ENCODE peak calls at places on chromosomes 5 and 9, in ten cellular contexts. One of them, this sample, is unnamed.

GRCh38 chr9:127862075-127863011 is 7.9 kb upstream of the ENG start:
- DNase-seq in transverse colon: peak
- DNase-seq in Peyer's patch: peak
- DNase-seq in cardiac fibroblast: peak
- DNase-seq in left ventricle myocardium inferior: peak
- DNase-seq in pancreas: no peak
- DNase-seq in body of pancreas: no peak
- DNase-seq in right atrium auricular region: peak
- DNase-seq in A549: no peak
- DNase-seq in SK-N-MC: no peak
- DNase-seq in this sample: peak

GRCh38 chr5:177098103-177098771 is 11.5 kb downstream of the FGFR4 start:
- DNase-seq in transverse colon: no peak
- DNase-seq in Peyer's patch: no peak
- DNase-seq in cardiac fibroblast: peak
- DNase-seq in left ventricle myocardium inferior: peak
- DNase-seq in pancreas: no peak
- DNase-seq in body of pancreas: no peak
- DNase-seq in right atrium auricular region: no peak
- DNase-seq in A549: no peak
- DNase-seq in SK-N-MC: no peak
- DNase-seq in this sample: peak

GRCh38 chr9:23438299-23438907 is 387.6 kb downstream of the ELAVL2 start:
- DNase-seq in transverse colon: no peak
- DNase-seq in Peyer's patch: no peak
- DNase-seq in cardiac fibroblast: no peak
- DNase-seq in left ventricle myocardium inferior: no peak
- DNase-seq in pancreas: no peak
- DNase-seq in body of pancreas: no peak
- DNase-seq in right atrium auricular region: no peak
- DNase-seq in A549: no peak
- DNase-seq in SK-N-MC: no peak
- DNase-seq in this sample: no peak

GRCh38 chr5:42641321-42642005 is 115.2 kb upstream of the CCDC152 start:
- DNase-seq in transverse colon: no peak
- DNase-seq in Peyer's patch: no peak
- DNase-seq in cardiac fibroblast: no peak
- DNase-seq in left ventricle myocardium inferior: no peak
- DNase-seq in pancreas: no peak
- DNase-seq in body of pancreas: no peak
- DNase-seq in right atrium auricular region: no peak
- DNase-seq in A549: no peak
- DNase-seq in SK-N-MC: no peak
- DNase-seq in this sample: no peak

GRCh38 chr5:125661584-125661983 is 761.6 kb upstream of the GRAMD2B start:
- DNase-seq in transverse colon: no peak
- DNase-seq in Peyer's patch: no peak
- DNase-seq in cardiac fibroblast: no peak
- DNase-seq in left ventricle myocardium inferior: no peak
- DNase-seq in pancreas: no peak
- DNase-seq in body of pancreas: no peak
- DNase-seq in right atrium auricular region: no peak
- DNase-seq in A549: no peak
- DNase-seq in SK-N-MC: no peak
- DNase-seq in this sample: no peak

GRCh38 chr9:84697494-84698114 is 28.1 kb downstream of the NTRK2 start:
- DNase-seq in transverse colon: peak
- DNase-seq in Peyer's patch: peak
- DNase-seq in cardiac fibroblast: peak
- DNase-seq in left ventricle myocardium inferior: peak
- DNase-seq in pancreas: peak
- DNase-seq in body of pancreas: peak
- DNase-seq in right atrium auricular region: no peak
- DNase-seq in A549: peak
- DNase-seq in SK-N-MC: no peak
- DNase-seq in this sample: peak

GRCh38 chr5:109989161-109989560 is 299.4 kb downstream of the MAN2A1 start:
- DNase-seq in transverse colon: no peak
- DNase-seq in Peyer's patch: no peak
- DNase-seq in cardiac fibroblast: no peak
- DNase-seq in left ventricle myocardium inferior: no peak
- DNase-seq in pancreas: no peak
- DNase-seq in body of pancreas: no peak
- DNase-seq in right atrium auricular region: no peak
- DNase-seq in A549: no peak
- DNase-seq in SK-N-MC: no peak
- DNase-seq in this sample: no peak

GRCh38 chr5:149485655-149486615 is 65.3 kb downstream of the CSNK1A1 start:
- DNase-seq in transverse colon: peak
- DNase-seq in Peyer's patch: peak
- DNase-seq in cardiac fibroblast: peak
- DNase-seq in left ventricle myocardium inferior: peak
- DNase-seq in pancreas: no peak
- DNase-seq in body of pancreas: peak
- DNase-seq in right atrium auricular region: peak
- DNase-seq in A549: peak
- DNase-seq in SK-N-MC: no peak
- DNase-seq in this sample: peak

GRCh38 chr9:105413486-105414068 is 34.3 kb upstream of the FSD1L start:
- DNase-seq in transverse colon: peak
- DNase-seq in Peyer's patch: no peak
- DNase-seq in cardiac fibroblast: peak
- DNase-seq in left ventricle myocardium inferior: no peak
- DNase-seq in pancreas: no peak
- DNase-seq in body of pancreas: peak
- DNase-seq in right atrium auricular region: no peak
- DNase-seq in A549: peak
- DNase-seq in SK-N-MC: no peak
- DNase-seq in this sample: no peak

GRCh38 chr9:105757496-105758251 is 63.3 kb downstream of the TMEM38B start:
- DNase-seq in transverse colon: no peak
- DNase-seq in Peyer's patch: no peak
- DNase-seq in cardiac fibroblast: peak
- DNase-seq in left ventricle myocardium inferior: no peak
- DNase-seq in pancreas: no peak
- DNase-seq in body of pancreas: no peak
- DNase-seq in right atrium auricular region: no peak
- DNase-seq in A549: no peak
- DNase-seq in SK-N-MC: no peak
- DNase-seq in this sample: no peak

GRCh38 chr9:18554244-18554643 is 80.3 kb downstream of the ADAMTSL1 start:
- DNase-seq in transverse colon: no peak
- DNase-seq in Peyer's patch: no peak
- DNase-seq in cardiac fibroblast: no peak
- DNase-seq in left ventricle myocardium inferior: no peak
- DNase-seq in pancreas: no peak
- DNase-seq in body of pancreas: no peak
- DNase-seq in right atrium auricular region: no peak
- DNase-seq in A549: no peak
- DNase-seq in SK-N-MC: no peak
- DNase-seq in this sample: no peak

GRCh38 chr9:6829027-6829426 is 71.3 kb downstream of the KDM4C start:
- DNase-seq in transverse colon: no peak
- DNase-seq in Peyer's patch: no peak
- DNase-seq in cardiac fibroblast: no peak
- DNase-seq in left ventricle myocardium inferior: no peak
- DNase-seq in pancreas: no peak
- DNase-seq in body of pancreas: no peak
- DNase-seq in right atrium auricular region: no peak
- DNase-seq in A549: peak
- DNase-seq in SK-N-MC: no peak
- DNase-seq in this sample: no peak

GRCh38 chr5:116573617-116574431 is 799 bp downstream of the SEMA6A start:
- DNase-seq in transverse colon: peak
- DNase-seq in Peyer's patch: peak
- DNase-seq in cardiac fibroblast: peak
- DNase-seq in left ventricle myocardium inferior: peak
- DNase-seq in pancreas: peak
- DNase-seq in body of pancreas: peak
- DNase-seq in right atrium auricular region: no peak
- DNase-seq in A549: peak
- DNase-seq in SK-N-MC: no peak
- DNase-seq in this sample: peak

GRCh38 chr9:136145580-136145979 is 26.9 kb upstream of the TMEM250 start:
- DNase-seq in transverse colon: no peak
- DNase-seq in Peyer's patch: no peak
- DNase-seq in cardiac fibroblast: no peak
- DNase-seq in left ventricle myocardium inferior: no peak
- DNase-seq in pancreas: no peak
- DNase-seq in body of pancreas: no peak
- DNase-seq in right atrium auricular region: no peak
- DNase-seq in A549: no peak
- DNase-seq in SK-N-MC: no peak
- DNase-seq in this sample: no peak

GRCh38 chr9:111615928-111616327 is 15.2 kb upstream of the DNAJC25 start:
- DNase-seq in transverse colon: no peak
- DNase-seq in Peyer's patch: no peak
- DNase-seq in cardiac fibroblast: no peak
- DNase-seq in left ventricle myocardium inferior: no peak
- DNase-seq in pancreas: no peak
- DNase-seq in body of pancreas: no peak
- DNase-seq in right atrium auricular region: no peak
- DNase-seq in A549: no peak
- DNase-seq in SK-N-MC: no peak
- DNase-seq in this sample: no peak

GRCh38 chr9:29211681-29212589 is 1638.7 kb upstream of the C9orf72 start:
- DNase-seq in transverse colon: peak
- DNase-seq in Peyer's patch: peak
- DNase-seq in cardiac fibroblast: peak
- DNase-seq in left ventricle myocardium inferior: no peak
- DNase-seq in pancreas: peak
- DNase-seq in body of pancreas: peak
- DNase-seq in right atrium auricular region: no peak
- DNase-seq in A549: peak
- DNase-seq in SK-N-MC: no peak
- DNase-seq in this sample: peak

DNA sequence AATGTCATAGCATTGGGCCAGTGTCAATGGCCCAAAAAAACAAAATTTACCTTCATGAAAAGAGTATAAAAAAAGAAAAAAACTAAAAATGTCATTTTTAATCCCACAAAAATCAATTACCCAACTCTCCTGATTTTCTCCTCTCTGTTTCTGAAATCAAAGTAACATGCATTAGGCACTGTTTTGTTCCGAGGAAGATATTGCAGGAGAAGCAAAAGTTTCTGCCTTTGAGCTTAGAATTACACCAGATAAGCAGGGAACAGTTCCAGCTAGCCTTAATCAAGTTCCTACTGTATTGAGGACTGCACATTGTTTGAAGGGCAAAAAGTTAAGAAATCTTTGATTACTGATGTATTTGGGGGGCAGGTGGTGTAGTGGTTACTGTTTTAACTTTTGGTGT is 1.1 kb upstream of the PRKAA1 start:
- DNase-seq in transverse colon: no peak
- DNase-seq in Peyer's patch: no peak
- DNase-seq in cardiac fibroblast: peak
- DNase-seq in left ventricle myocardium inferior: no peak
- DNase-seq in pancreas: no peak
- DNase-seq in body of pancreas: no peak
- DNase-seq in right atrium auricular region: no peak
- DNase-seq in A549: no peak
- DNase-seq in SK-N-MC: no peak
- DNase-seq in this sample: no peak
- H3K4me3 ChIP-seq in transverse colon: no peak
- H3K4me3 ChIP-seq in Peyer's patch: no peak
- H3K4me3 ChIP-seq in cardiac fibroblast: peak
- H3K4me3 ChIP-seq in left ventricle myocardium inferior: peak
- H3K4me3 ChIP-seq in pancreas: no peak
- H3K4me3 ChIP-seq in body of pancreas: no peak
- H3K4me3 ChIP-seq in right atrium auricular region: no peak
- H3K4me3 ChIP-seq in A549: peak
- H3K4me3 ChIP-seq in SK-N-MC: peak
- H3K4me3 ChIP-seq in this sample: peak

DNA sequence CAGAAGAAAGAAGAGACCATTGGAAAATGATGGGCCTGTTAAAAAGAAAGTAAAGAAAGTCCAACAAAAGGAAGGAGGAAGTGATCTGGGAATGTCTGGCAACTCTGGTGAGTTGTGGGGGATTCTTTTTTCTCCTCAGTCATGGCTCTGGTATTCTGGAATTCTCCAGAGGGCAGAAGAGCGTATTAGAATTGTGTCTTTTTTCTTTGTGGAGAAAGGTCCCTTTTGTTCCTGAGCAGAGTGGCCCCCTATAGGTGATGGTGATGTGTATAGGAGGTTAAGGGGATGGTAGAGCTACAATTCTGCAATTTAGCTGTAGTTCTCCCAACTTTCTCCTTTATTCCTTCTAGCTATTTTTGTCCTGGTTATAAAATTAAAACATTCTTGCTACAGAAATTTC is 1.6 kb upstream of the DHFR start:
- DNase-seq in transverse colon: no peak
- DNase-seq in Peyer's patch: no peak
- DNase-seq in cardiac fibroblast: no peak
- DNase-seq in left ventricle myocardium inferior: no peak
- DNase-seq in pancreas: no peak
- DNase-seq in body of pancreas: no peak
- DNase-seq in right atrium auricular region: no peak
- DNase-seq in A549: peak
- DNase-seq in SK-N-MC: no peak
- DNase-seq in this sample: no peak
- H3K4me3 ChIP-seq in transverse colon: no peak
- H3K4me3 ChIP-seq in Peyer's patch: no peak
- H3K4me3 ChIP-seq in cardiac fibroblast: no peak
- H3K4me3 ChIP-seq in left ventricle myocardium inferior: no peak
- H3K4me3 ChIP-seq in pancreas: no peak
- H3K4me3 ChIP-seq in body of pancreas: no peak
- H3K4me3 ChIP-seq in right atrium auricular region: no peak
- H3K4me3 ChIP-seq in A549: no peak
- H3K4me3 ChIP-seq in SK-N-MC: no peak
- H3K4me3 ChIP-seq in this sample: no peak

GRCh38 chr9:78298046-78298511 is 1.2 kb downstream of the PSAT1 start:
- DNase-seq in transverse colon: no peak
- DNase-seq in Peyer's patch: no peak
- DNase-seq in cardiac fibroblast: no peak
- DNase-seq in left ventricle myocardium inferior: no peak
- DNase-seq in pancreas: no peak
- DNase-seq in body of pancreas: no peak
- DNase-seq in right atrium auricular region: peak
- DNase-seq in A549: no peak
- DNase-seq in SK-N-MC: no peak
- DNase-seq in this sample: peak
- H3K4me3 ChIP-seq in transverse colon: no peak
- H3K4me3 ChIP-seq in Peyer's patch: peak
- H3K4me3 ChIP-seq in cardiac fibroblast: peak
- H3K4me3 ChIP-seq in left ventricle myocardium inferior: peak
- H3K4me3 ChIP-seq in pancreas: peak
- H3K4me3 ChIP-seq in body of pancreas: peak
- H3K4me3 ChIP-seq in right atrium auricular region: peak
- H3K4me3 ChIP-seq in A549: peak
- H3K4me3 ChIP-seq in SK-N-MC: peak
- H3K4me3 ChIP-seq in this sample: peak

DNA sequence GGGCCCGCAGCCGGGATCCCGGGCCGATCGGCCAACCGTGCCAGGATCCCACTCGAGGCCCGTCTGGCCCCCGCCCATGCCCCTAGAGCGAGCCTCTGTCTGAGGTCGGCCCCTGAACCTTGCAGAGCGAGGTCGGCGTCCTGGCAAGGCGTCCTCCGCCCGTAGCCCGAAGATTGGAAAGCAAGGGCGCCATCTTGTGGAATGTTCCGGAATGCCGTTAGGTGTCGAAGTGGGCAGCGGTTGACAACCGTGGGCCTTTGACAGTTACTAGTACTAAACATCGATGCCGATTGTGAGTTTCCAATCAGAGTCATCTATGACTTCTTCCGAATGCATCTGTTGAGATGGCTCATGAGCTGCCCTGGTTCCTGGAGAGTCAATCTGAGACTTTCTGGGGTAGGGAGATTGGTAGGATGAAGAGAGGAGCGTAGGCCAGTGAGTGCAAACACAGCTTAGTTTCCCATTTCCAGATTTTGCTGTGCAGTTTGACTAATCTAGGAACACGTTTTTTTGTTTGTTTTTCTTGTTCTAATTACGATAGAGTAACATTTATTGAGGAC is 921 bp upstream of the PLK2 start:
- DNase-seq in transverse colon: peak
- DNase-seq in Peyer's patch: peak
- DNase-seq in cardiac fibroblast: peak
- DNase-seq in left ventricle myocardium inferior: peak
- DNase-seq in pancreas: peak
- DNase-seq in body of pancreas: peak
- DNase-seq in right atrium auricular region: peak
- DNase-seq in A549: peak
- DNase-seq in SK-N-MC: peak
- DNase-seq in this sample: peak
- H3K4me3 ChIP-seq in transverse colon: peak
- H3K4me3 ChIP-seq in Peyer's patch: peak
- H3K4me3 ChIP-seq in cardiac fibroblast: peak
- H3K4me3 ChIP-seq in left ventricle myocardium inferior: peak
- H3K4me3 ChIP-seq in pancreas: peak
- H3K4me3 ChIP-seq in body of pancreas: peak
- H3K4me3 ChIP-seq in right atrium auricular region: peak
- H3K4me3 ChIP-seq in A549: peak
- H3K4me3 ChIP-seq in SK-N-MC: peak
- H3K4me3 ChIP-seq in this sample: peak

This sample was measured in dorsolateral prefrontal cortex.